ENCODE peak calls at places on chromosomes 5 and 9, in ten cellular contexts. J, D, N, K, O, T, W, M, H and P are unnamed samples.

GRCh38 chr5:176716320-176716719 is 69.0 kb downstream of the TSPAN17 start:
- DNase-seq in D (no peak), W (no peak), H (peak), M (no peak), J (peak), O (peak), N (peak), K (no peak), T (no peak), P (no peak)

GRCh38 chr5:148939676-148940075 is 113.3 kb downstream of the ADRB2 start:
- DNase-seq in D (no peak), H (peak), N (peak), T (no peak), M (no peak), W (no peak), K (no peak), O (peak), J (peak), P (no peak)

GRCh38 chr5:132754947-132755346 is 7.7 kb downstream of the CCNI2 start:
- DNase-seq in O (peak), D (no peak), H (peak), K (peak), N (peak), W (no peak), M (peak), T (no peak), J (no peak), P (no peak)

GRCh38 chr5:14739538-14739937 is 75.0 kb downstream of the OTULIN start:
- DNase-seq in O (peak), W (no peak), J (peak), N (no peak), M (no peak), T (no peak), K (peak), D (no peak), H (peak), P (no peak)

GRCh38 chr9:87109851-87110250 is 162.5 kb upstream of the GAS1 start:
- DNase-seq in D (no peak), M (no peak), K (no peak), H (peak), J (peak), W (no peak), T (no peak), O (peak), N (no peak), P (no peak)

GRCh38 chr9:70229579-70229978 is 29.2 kb upstream of the SMC5 start:
- DNase-seq in M (peak), D (no peak), W (no peak), T (no peak), N (peak), O (peak), H (peak), J (peak), K (peak), P (no peak)

GRCh38 chr5:36398137-36398536 is 96.4 kb upstream of the RANBP3L start:
- DNase-seq in N (peak), M (peak), K (peak), O (peak), D (peak), T (no peak), W (no peak), J (peak), H (peak), P (no peak)

GRCh38 chr9:102867488-102867887 is 127.6 kb upstream of the CYLC2 start:
- DNase-seq in M (no peak), T (no peak), N (peak), H (peak), O (no peak), W (no peak), D (no peak), J (no peak), K (no peak), P (no peak)

GRCh38 chr5:54522080-54522479 is 4.5 kb downstream of the SNX18 start:
- DNase-seq in N (no peak), O (no peak), H (no peak), K (no peak), D (no peak), J (no peak), M (no peak), T (no peak), W (no peak), P (no peak)